ENCODE peak calls at places on chromosomes 7 and 10, in four cellular contexts. J is H9, M is IMR-90, Z is trophoblast cell. A is an unnamed sample.
A peak's percentile ranks its signal among the peaks of the same experiment; 100 is the strongest.

GRCh38 chr10:126065751-126066150 is 169.4 kb downstream of the FANK1 start:
- DNase-seq in M (no peak), J (no peak), Z (no peak), A (no peak)

GRCh38 chr7:23074443-23075244 is 30.9 kb upstream of the KLHL7 start:
- DNase-seq in M (peak; percentile 34), J (no peak), Z (no peak), A (no peak)

GRCh38 chr7:4725014-4725951 is 43.2 kb downstream of the FOXK1 start:
- DNase-seq in J (no peak), M (peak; percentile 95), Z (peak; percentile 59), A (peak; percentile 37)

GRCh38 chr10:34356463-34356862 is 458.6 kb downstream of the PARD3 start:
- DNase-seq in M (no peak), Z (no peak), J (no peak), A (no peak)

GRCh38 chr10:3525832-3526449 is 259.1 kb downstream of the KLF6 start:
- DNase-seq in M (peak; percentile 99), Z (peak; percentile 92), J (no peak), A (no peak)

GRCh38 chr10:124742418-124743187 is 1.6 kb downstream of the FAM53B start:
- DNase-seq in Z (peak; percentile 41), M (no peak), J (no peak), A (no peak)

GRCh38 chr10:98971464-98971863 is 264.2 kb downstream of the HPSE2 start:
- DNase-seq in Z (peak; percentile 45), M (peak; percentile 8), J (no peak), A (no peak)

GRCh38 chr10:25061711-25062455 is 45.5 kb downstream of the THNSL1 start:
- DNase-seq in Z (peak; percentile 72), M (peak; percentile 20), J (no peak), A (no peak)

GRCh38 chr10:132626019-132626760 is 88.6 kb downstream of the INPP5A start:
- DNase-seq in J (no peak), M (no peak), Z (no peak), A (no peak)

GRCh38 chr7:111080495-111081105 is 10.3 kb upstream of the LRRN3 start:
- DNase-seq in J (no peak), M (no peak), Z (no peak), A (no peak)

GRCh38 chr7:111082351-111082750 is 8.6 kb upstream of the LRRN3 start:
- DNase-seq in Z (no peak), M (peak; percentile 53), J (no peak), A (no peak)

GRCh38 chr7:111085356-111085755 is 5.6 kb upstream of the LRRN3 start:
- DNase-seq in J (no peak), M (no peak), Z (no peak), A (no peak)

GRCh38 chr7:111083423-111083822 is 7.5 kb upstream of the LRRN3 start:
- DNase-seq in J (no peak), M (peak; percentile 78), Z (peak; percentile 21), A (no peak)

DNA sequence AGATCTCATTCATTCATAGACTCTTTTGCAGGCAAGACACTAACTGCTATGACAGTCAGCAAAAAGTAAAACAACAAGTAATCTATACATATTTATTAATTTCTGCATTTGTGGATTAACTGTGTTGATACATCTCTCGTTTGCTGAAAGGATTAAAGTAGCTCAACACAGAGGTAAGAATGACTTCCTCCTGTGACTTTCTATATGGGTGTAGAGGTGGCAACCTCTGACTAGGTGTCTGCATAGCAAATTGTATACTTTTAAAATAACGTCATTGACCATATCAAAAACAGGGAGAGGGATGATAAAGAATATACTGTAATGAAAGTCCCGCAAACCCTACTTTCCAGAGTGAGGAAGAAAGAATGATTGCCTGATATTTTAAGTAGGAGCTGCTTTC is 9.4 kb upstream of the LRRN3 start:
- DNase-seq in M (no peak), J (no peak), Z (no peak), A (no peak)
- H3K4me1 ChIP-seq in M (peaks cover 2% of the 10 kb centered on the region), J (peaks cover 4% of the 10 kb centered on the region), Z (no peaks in the 10 kb centered on the region), A (peaks cover 4% of the 10 kb centered on the region)

GRCh38 chr10:47424231-47424630 is 40.1 kb upstream of the ZNF488 start:
- DNase-seq in M (no peak), Z (no peak), J (peak; percentile 13), A (no peak)
- H4K8ac ChIP-seq in M (no peak overlapping the region), Z (no peak overlapping the region), J (no peak overlapping the region), A (no peak overlapping the region)

GRCh38 chr7:75652788-75653187 is 86.0 kb downstream of the HIP1 start:
- DNase-seq in M (no peak), Z (no peak), J (no peak), A (no peak)

GRCh38 chr7:75647709-75648438 is 90.9 kb downstream of the HIP1 start:
- DNase-seq in M (no peak), J (no peak), Z (no peak), A (no peak)

GRCh38 chr7:75649462-75649861 is 89.3 kb downstream of the HIP1 start:
- DNase-seq in J (no peak), M (no peak), Z (no peak), A (no peak)

GRCh38 chr7:75650062-75650461 is 88.7 kb downstream of the HIP1 start:
- DNase-seq in M (no peak), Z (no peak), J (peak; percentile 67), A (no peak)

GRCh38 chr7:75650671-75651070 is 88.1 kb downstream of the HIP1 start:
- DNase-seq in Z (no peak), M (no peak), J (no peak), A (no peak)
- H3K27ac ChIP-seq in Z (no peak overlapping the region), M (no peak overlapping the region), J (no peak overlapping the region), A (peak overlapping the region; percentile 52)

DNA sequence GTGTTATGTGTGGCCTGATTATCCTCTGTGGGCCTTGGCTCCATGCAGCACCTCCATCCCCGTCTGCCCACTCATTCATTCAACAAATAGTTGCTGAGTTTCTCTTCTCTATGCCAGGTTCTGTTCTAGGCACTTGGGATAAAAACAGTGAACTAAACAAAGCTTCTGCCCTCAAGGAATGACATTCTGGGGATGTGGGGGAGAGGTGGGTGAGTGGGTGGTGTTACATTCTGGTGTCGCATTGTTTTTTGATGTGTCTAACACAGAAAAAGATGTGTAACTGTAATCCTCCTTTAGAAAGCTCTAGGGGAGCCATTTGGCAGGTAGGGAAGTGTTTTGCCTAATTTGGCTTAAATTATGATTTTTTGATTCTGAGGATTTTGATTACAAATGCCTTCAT is 21.3 kb downstream of the AUTS2 start:
- DNase-seq in Z (no peak), M (no peak), J (no peak), A (no peak)
- H3K4me1 ChIP-seq in Z (no peaks in the 10 kb centered on the region), M (no peaks in the 10 kb centered on the region), J (no peaks in the 10 kb centered on the region), A (peaks cover 20% of the 10 kb centered on the region)

GRCh38 chr10:112812571-112812970 is 137.5 kb upstream of the TCF7L2 start:
- DNase-seq in J (no peak), M (no peak), Z (no peak), A (no peak)
- H4K8ac ChIP-seq in J (no peak overlapping the region), M (peak overlapping the region; percentile 55), Z (peak overlapping the region; percentile 49), A (no peak overlapping the region)

GRCh38 chr7:542935-543789 is 23.5 kb upstream of the PDGFA start:
- DNase-seq in Z (peak; percentile 21), M (peak; percentile 91), J (no peak), A (no peak)
- H3K27ac ChIP-seq in Z (peak overlapping the region; percentile 61), M (peak overlapping the region; percentile 24), J (no peak overlapping the region), A (no peak overlapping the region)

GRCh38 chr7:108057951-108058391 is 55.0 kb upstream of the LAMB1 start:
- DNase-seq in J (no peak), Z (no peak), M (no peak), A (no peak)
- H3K4me1 ChIP-seq in J (no peaks in the 10 kb centered on the region), Z (peaks cover 2% of the 10 kb centered on the region), M (no peaks in the 10 kb centered on the region), A (no peaks in the 10 kb centered on the region)

DNA sequence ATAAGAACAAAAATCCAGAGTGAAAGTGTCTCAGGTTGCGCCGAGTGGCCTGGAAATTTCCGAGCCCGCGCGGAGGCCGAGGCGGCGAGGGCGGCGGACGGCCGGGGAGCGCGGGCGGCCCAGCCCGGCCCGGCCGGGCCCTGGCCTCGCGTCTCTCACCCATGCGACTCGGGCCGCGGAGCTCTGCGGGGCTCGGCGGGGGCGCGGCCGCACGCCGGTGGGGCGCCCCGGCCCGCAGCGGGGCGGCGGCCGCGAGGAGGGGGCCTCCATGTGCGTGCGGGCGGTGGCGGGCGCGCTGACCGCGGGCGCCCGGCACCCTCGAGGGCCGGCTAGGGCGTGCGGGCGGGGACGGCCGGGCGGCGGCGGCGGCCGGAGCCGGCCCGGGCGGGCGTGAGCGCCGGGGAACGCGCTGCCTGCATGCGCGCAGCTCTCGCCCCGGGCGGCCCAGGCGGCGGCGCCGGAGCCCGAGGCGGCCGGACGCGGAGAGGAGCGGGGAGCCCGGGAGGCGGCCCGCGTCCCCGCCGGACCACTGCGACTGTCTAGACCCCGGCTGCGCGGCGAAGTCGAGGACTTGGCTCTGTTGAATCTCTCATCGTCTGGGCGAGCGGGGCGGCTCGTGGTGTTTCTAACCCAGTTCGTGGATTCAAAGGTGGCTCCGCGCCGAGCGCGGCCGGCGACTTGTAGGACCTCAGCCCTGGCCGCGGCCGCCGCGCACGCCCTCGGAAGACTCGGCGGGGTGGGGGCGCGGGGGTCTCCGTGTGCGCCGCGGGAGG is at the start of gene EN2:
- DNase-seq in Z (peak; percentile 39), M (no peak), J (no peak), A (no peak)
- H4K8ac ChIP-seq in Z (no peak within 1 kb of the TSS), M (no peak within 1 kb of the TSS), J (no peak within 1 kb of the TSS), A (peak within 1 kb of the TSS; percentile 0)